ENCODE peak calls at places on chromosomes 4 and X, in four cellular contexts. V, R, B and F are unnamed samples.

GRCh38 chrX:96455078-96455477 is 229.6 kb upstream of the DIAPH2 start:
- DNase-seq in V (no peak), R (no peak), B (no peak), F (no peak)

GRCh38 chrX:45557390-45557789 is 356.7 kb upstream of the DIPK2B start:
- DNase-seq in V (no peak), R (no peak), B (no peak), F (no peak)

GRCh38 chr4:31334086-31334910 is 614.1 kb downstream of the PCDH7 start:
- DNase-seq in V (no peak), R (no peak), B (no peak), F (no peak)

GRCh38 chrX:101485212-101486064 is at the start of gene ARMCX4:
- DNase-seq in V (peak; percentile 82), R (no peak), B (peak; percentile 8), F (peak; percentile 18)

GRCh38 chrX:23304881-23305280 is 29.8 kb upstream of the PTCHD1 start:
- DNase-seq in V (no peak), R (no peak), B (no peak), F (no peak)

GRCh38 chrX:1903380-1903935 is 288.6 kb downstream of the ASMT start:
- DNase-seq in V (no peak), R (no peak), B (no peak), F (no peak)

GRCh38 chrX:47321386-47321785 is 49.0 kb upstream of the ZNF157 start:
- DNase-seq in V (peak; percentile 92), R (no peak), B (no peak), F (peak; percentile 13)

GRCh38 chr4:4325321-4325720 is 35.3 kb downstream of the ZBTB49 start:
- DNase-seq in V (no peak), R (peak; percentile 17), B (no peak), F (no peak)

GRCh38 chrX:98299785-98300184 is 1416.1 kb downstream of the RPA4 start:
- DNase-seq in V (no peak), R (no peak), B (no peak), F (no peak)